ENCODE peak calls at places on chromosomes 16 and 17, in five cellular contexts. A, J, K, Y and G are unnamed samples.

GRCh38 chr17:35537569-35538209 is at the start of gene SLFN12L:
- DNase-seq in A (no peak), J (no peak), K (no peak), Y (no peak), G (no peak)

GRCh38 chr17:13931752-13932477 is 137.4 kb upstream of the COX10 start:
- DNase-seq in Y (peak), K (peak), J (peak), A (peak), G (peak)

GRCh38 chr16:31484491-31485171 is 1.7 kb downstream of the SLC5A2 start:
- DNase-seq in A (no peak), K (no peak), J (no peak), Y (no peak), G (no peak)

GRCh38 chr17:3812284-3812683 is 11.3 kb upstream of the ITGAE start:
- DNase-seq in A (no peak), Y (no peak), K (no peak), J (no peak), G (no peak)

GRCh38 chr16:29154676-29155121 is 169.8 kb downstream of the LAT start:
- DNase-seq in K (no peak), J (peak), A (peak), Y (no peak), G (no peak)

GRCh38 chr16:56382901-56383355 is 42.4 kb downstream of the AMFR start:
- DNase-seq in J (peak), A (no peak), Y (no peak), K (no peak), G (no peak)

GRCh38 chr17:71505200-71505599 is 615.6 kb upstream of the SOX9 start:
- DNase-seq in K (no peak), Y (no peak), J (no peak), A (no peak), G (no peak)

GRCh38 chr16:3058173-3059030 is 7.0 kb upstream of the IL32 start:
- DNase-seq in K (no peak), J (peak), Y (no peak), A (peak), G (no peak)

GRCh38 chr16:25033852-25034251 is 18.7 kb upstream of the ARHGAP17 start:
- DNase-seq in Y (no peak), A (peak), J (peak), K (no peak), G (no peak)

GRCh38 chr17:77746901-77747620 is 211.4 kb upstream of the TNRC6C start:
- DNase-seq in K (no peak), A (no peak), Y (no peak), J (no peak), G (no peak)

GRCh38 chr17:20174588-20175265 is 165.6 kb downstream of the SPECC1 start:
- DNase-seq in A (peak), J (peak), K (no peak), Y (no peak), G (no peak)

GRCh38 chr17:10843806-10844205 is 5.9 kb upstream of the PIRT start:
- DNase-seq in J (no peak), K (no peak), Y (no peak), A (no peak), G (no peak)

GRCh38 chr16:74291577-74292208 is 4.9 kb upstream of the PSMD7 start:
- DNase-seq in J (peak), Y (no peak), A (peak), K (no peak), G (no peak)

GRCh38 chr17:1029196-1029911 is 32.4 kb downstream of the TIMM22 start:
- DNase-seq in J (peak), A (peak), Y (no peak), K (peak), G (no peak)

GRCh38 chr16:87317766-87318121 is 552 bp upstream of the C16orf95 start:
- DNase-seq in J (peak), Y (no peak), A (peak), K (peak), G (peak)

GRCh38 chr17:40559954-40560591 is 5.2 kb downstream of the CCR7 start:
- DNase-seq in J (peak), Y (peak), K (peak), A (peak), G (peak)
- H3K4me3 ChIP-seq in J (no peak), Y (peak), K (no peak), A (no peak), G (no peak)

GRCh38 chr17:39222151-39222550 is 3.6 kb downstream of the STAC2 start:
- DNase-seq in K (no peak), J (no peak), A (no peak), Y (no peak), G (no peak)
- H3K4me3 ChIP-seq in K (no peak), J (no peak), A (no peak), Y (no peak), G (no peak)

DNA sequence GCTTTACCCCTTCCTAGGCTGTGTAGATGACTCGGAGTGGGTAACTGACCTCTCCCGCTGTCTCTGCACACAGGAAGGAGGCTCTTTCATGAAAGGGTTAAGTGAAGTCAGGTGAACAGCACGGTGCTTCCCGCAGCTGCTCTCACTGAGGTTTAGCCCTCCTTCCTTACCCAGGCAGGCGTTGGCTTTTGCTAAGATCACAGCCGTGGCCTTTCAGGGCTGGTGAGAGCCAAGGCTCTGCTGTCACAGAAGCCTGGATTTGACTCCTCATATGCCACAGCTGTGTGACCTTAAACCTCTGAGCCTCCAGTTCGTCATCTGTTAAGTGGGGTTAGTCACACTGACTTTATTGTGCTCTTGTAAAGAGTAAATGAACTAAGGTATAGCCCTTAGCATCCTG is 90.9 kb upstream of the PLCG2 start:
- DNase-seq in J (no peak), Y (no peak), K (no peak), A (no peak), G (no peak)
- H3K4me3 ChIP-seq in J (no peak), Y (no peak), K (no peak), A (no peak), G (no peak)

GRCh38 chr17:8314797-8315739 is 5.0 kb downstream of the ARHGEF15 start:
- DNase-seq in Y (no peak), A (no peak), K (no peak), J (no peak), G (no peak)

GRCh38 chr17:8312726-8313600 is 2.9 kb downstream of the ARHGEF15 start:
- DNase-seq in K (no peak), A (no peak), J (no peak), Y (no peak), G (no peak)

GRCh38 chr17:8312251-8312650 is 2.2 kb downstream of the ARHGEF15 start:
- DNase-seq in K (no peak), A (no peak), Y (no peak), J (no peak), G (no peak)

GRCh38 chr17:8311131-8311790 is 1.2 kb downstream of the ARHGEF15 start:
- DNase-seq in J (no peak), A (no peak), Y (no peak), K (no peak), G (no peak)

DNA sequence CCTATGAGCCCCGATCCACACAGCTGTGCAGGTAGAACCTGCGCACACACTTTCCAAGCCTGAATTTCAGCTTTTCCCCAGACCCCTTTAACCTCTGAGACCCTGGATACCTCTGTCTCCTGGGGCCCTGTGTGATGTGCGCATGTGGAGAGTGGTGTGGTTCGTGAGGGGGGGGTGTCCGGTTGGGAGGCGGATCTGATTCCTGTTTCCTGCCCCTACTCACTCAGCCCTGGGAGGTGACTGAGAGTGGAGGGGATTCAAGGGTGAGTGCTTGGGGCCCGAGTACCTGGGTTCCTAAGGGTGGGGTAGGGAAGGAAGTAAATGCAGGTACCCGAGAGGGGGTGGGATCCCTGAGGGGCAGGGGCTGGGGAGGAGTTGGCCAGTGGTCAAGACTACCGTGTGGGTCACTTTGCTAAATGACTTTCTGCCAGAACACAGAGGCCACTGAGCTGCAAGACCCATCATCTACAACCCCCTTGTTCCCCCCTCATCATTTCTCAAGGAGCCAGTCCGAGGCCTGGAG is 621 bp downstream of the ARHGEF15 start:
- DNase-seq in K (no peak), J (no peak), A (no peak), Y (no peak), G (no peak)
- H3K4me3 ChIP-seq in K (peak), J (no peak), A (no peak), Y (no peak), G (no peak)

DNA sequence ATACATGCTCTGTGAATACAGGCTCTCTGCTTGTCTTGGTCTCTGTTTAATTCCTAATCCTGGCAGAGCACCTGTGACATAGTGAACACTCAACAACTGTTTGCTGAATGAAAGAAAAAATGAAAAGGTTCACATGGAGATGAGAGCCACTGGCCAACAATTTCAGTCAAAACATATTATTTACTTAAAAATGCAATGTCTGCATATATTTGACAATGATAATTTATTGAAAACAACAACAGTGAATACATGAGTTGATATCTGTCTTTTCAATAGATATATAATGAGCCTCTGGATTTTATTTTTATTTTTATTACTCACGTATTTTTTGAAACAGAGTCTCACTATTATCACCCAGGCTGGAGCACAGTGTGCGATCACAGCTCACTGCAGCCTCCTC is 136.6 kb downstream of the CDH13 start:
- DNase-seq in J (no peak), A (no peak), Y (no peak), K (no peak), G (no peak)
- H3K4me3 ChIP-seq in J (no peak), A (no peak), Y (no peak), K (no peak), G (no peak)

DNA sequence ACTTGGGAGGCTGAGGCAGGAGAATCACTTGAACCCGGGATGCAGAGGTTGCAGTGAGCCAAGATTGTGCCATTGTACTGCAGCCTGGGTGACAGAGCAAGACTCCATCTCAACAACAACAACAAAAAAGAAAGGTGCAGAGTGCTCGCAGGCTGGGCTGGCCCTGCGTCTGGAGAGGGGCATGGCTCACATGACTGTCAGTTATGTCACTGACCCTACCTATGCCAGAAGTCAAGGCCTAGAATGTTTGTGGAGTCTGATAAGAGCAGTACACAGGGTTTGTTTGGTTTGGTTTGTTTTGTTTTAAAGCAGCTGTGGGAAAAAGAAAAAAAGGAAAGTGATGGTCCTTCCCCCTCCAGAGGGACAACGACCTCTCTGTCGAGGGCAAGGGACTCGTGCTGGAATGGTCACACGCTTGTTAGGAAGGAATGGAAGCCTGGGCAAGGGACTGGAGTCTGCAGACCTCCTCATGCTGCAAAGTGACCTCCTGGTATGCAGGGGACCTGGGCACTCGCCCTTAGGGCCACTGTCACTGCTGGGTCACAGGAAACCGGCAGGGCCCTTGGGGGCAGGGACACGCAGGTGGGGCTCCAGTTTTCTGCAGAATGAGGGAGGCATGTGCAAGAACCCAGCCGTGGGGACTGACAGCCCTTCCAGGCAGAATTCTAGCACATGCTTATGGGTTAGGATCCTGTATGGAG is 10.1 kb upstream of the OSGIN1 start:
- DNase-seq in K (no peak), J (no peak), A (no peak), Y (no peak), G (no peak)
- H3K4me3 ChIP-seq in K (no peak), J (no peak), A (no peak), Y (no peak), G (no peak)

DNA sequence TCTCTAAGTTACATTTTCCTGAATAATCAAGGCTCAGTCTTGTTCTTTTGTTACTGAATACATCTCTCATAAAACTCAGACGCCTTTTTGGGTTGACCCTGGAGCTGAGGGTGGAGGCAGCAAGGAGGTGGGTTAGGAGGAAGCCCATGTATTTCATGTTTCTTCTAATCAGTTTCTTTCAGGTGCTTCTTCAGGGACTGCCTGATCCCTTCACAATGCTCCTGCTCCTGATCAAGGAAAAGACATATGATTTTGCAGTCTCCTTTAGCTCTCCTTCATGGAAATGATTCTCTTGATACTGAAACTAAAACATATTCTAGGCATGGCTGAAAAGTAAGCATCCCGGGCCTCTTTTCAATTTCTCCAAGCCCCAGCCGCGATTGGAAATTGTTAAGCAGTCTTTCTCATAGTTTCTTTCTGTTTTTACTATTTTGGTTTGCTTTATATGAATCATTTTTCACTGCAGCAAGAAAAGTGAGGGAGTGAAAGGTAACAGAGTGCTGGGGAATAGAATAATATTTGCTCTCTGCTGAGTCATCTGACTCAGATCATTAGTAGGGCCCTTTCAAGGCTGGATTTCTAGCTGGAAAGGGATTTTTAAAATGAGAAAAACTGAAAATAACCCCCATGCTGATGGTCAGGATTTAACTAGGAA is 730.7 kb downstream of the CDH11 start:
- DNase-seq in A (peak), Y (no peak), J (peak), K (no peak), G (no peak)
- H3K4me3 ChIP-seq in A (no peak), Y (no peak), J (no peak), K (no peak), G (no peak)

GRCh38 chr16:53506254-53506653 is 3.2 kb upstream of the AKTIP start:
- DNase-seq in K (no peak), A (no peak), Y (no peak), J (no peak), G (no peak)

GRCh38 chr16:53502331-53503269 is at the start of gene AKTIP:
- DNase-seq in Y (peak), K (no peak), A (peak), J (peak), G (no peak)

GRCh38 chr16:53504665-53505064 is 1.7 kb upstream of the AKTIP start:
- DNase-seq in J (peak), A (no peak), K (no peak), Y (no peak), G (no peak)

GRCh38 chr16:53503270-53503911 is 382 bp upstream of the AKTIP start:
- DNase-seq in Y (peak), J (peak), K (peak), A (peak), G (peak)

GRCh38 chr16:53504161-53504663 is 1.2 kb upstream of the AKTIP start:
- DNase-seq in J (peak), Y (no peak), K (peak), A (peak), G (peak)
- H3K4me3 ChIP-seq in J (peak), Y (peak), K (peak), A (no peak), G (no peak)

GRCh38 chr17:57858838-57859237 is 9.0 kb upstream of the MRPS23 start:
- DNase-seq in A (no peak), J (no peak), Y (no peak), K (no peak), G (no peak)

GRCh38 chr17:57861000-57861736 is 11.3 kb upstream of the MRPS23 start:
- DNase-seq in A (peak), Y (peak), J (no peak), K (no peak), G (no peak)

GRCh38 chr17:57861737-57862409 is 12.0 kb upstream of the MRPS23 start:
- DNase-seq in J (peak), K (peak), Y (no peak), A (peak), G (peak)

GRCh38 chr17:57860414-57860999 is 10.7 kb upstream of the MRPS23 start:
- DNase-seq in K (no peak), Y (no peak), A (no peak), J (no peak), G (no peak)

DNA sequence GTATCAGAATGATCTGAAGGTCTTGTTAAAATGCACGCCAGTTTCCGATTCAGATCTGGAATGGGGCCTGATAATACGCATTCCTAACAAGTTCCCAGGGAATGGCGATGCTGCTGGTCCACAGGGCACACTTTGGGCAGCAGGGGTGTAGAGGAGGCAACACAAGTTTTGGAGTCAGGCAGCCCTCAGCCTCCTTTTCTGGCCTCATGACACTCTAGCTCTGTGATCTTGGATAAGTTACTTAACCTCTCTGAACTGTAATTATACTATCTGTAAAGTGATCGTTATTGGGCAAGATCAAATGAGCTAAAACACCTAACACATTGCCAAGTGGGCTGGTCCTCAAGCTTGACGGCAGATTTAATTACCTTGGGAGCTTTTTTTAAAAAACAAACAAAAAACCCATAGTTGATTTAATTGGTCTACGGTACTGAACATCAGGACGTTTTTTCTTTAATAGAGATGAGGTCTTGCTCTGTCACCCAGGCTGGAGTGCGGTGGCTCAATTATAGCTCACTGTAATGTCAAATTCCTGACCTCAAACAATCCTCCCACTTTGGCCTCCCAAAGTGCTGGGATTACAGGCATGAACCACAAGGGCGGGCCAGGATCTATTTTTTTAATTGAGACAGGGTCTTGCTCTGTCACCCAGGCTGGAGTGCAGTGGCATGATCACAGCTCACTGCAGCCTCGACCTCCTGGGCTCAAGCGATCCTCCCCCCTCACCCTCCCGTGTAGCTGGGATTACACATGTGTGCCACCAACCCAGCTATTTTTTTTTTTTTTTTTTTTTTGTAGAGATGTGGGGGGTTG is 10.0 kb upstream of the MRPS23 start:
- DNase-seq in Y (no peak), A (no peak), K (no peak), J (no peak), G (no peak)
- H3K4me3 ChIP-seq in Y (no peak), A (no peak), K (no peak), J (no peak), G (no peak)

GRCh38 chr17:68100000-68100641 is 64.6 kb downstream of the KPNA2 start:
- DNase-seq in J (no peak), Y (no peak), A (no peak), K (no peak), G (no peak)
- H3K4me3 ChIP-seq in J (no peak), Y (no peak), A (no peak), K (no peak), G (no peak)